ENCODE peak calls at places on chromosome 13, in four cellular contexts. One of them, this sample, is unnamed.

GRCh38 chr13:110346661-110347067 is 39.6 kb downstream of the COL4A2 start:
- DNase-seq in stimulated activated CD4-positive, alpha-beta T cell treated with anti-CD3 and anti-CD28 coated beads, Interleukin-1b, Interleukin-23, amount 100 ng/mL, for 24 hours: no peak
- DNase-seq in hypothalamus: no peak
- DNase-seq in M059J: no peak
- DNase-seq in this sample: no peak

GRCh38 chr13:33509642-33510229 is 224.2 kb upstream of the STARD13 start:
- DNase-seq in stimulated activated CD4-positive, alpha-beta T cell treated with anti-CD3 and anti-CD28 coated beads, Interleukin-1b, Interleukin-23, amount 100 ng/mL, for 24 hours: no peak
- DNase-seq in hypothalamus: no peak
- DNase-seq in M059J: peak
- DNase-seq in this sample: no peak

GRCh38 chr13:26998265-26998664 is 173.3 kb downstream of the USP12 start:
- DNase-seq in stimulated activated CD4-positive, alpha-beta T cell treated with anti-CD3 and anti-CD28 coated beads, Interleukin-1b, Interleukin-23, amount 100 ng/mL, for 24 hours: no peak
- DNase-seq in hypothalamus: no peak
- DNase-seq in M059J: no peak
- DNase-seq in this sample: no peak

GRCh38 chr13:110882228-110882627 is 32.6 kb downstream of the ANKRD10 start:
- DNase-seq in stimulated activated CD4-positive, alpha-beta T cell treated with anti-CD3 and anti-CD28 coated beads, Interleukin-1b, Interleukin-23, amount 100 ng/mL, for 24 hours: no peak
- DNase-seq in hypothalamus: no peak
- DNase-seq in M059J: no peak
- DNase-seq in this sample: no peak

GRCh38 chr13:22592515-22592914 is 588.3 kb upstream of the SGCG start:
- DNase-seq in stimulated activated CD4-positive, alpha-beta T cell treated with anti-CD3 and anti-CD28 coated beads, Interleukin-1b, Interleukin-23, amount 100 ng/mL, for 24 hours: no peak
- DNase-seq in hypothalamus: no peak
- DNase-seq in M059J: no peak
- DNase-seq in this sample: no peak

GRCh38 chr13:46172531-46172991 is 9.4 kb downstream of the LCP1 start:
- DNase-seq in stimulated activated CD4-positive, alpha-beta T cell treated with anti-CD3 and anti-CD28 coated beads, Interleukin-1b, Interleukin-23, amount 100 ng/mL, for 24 hours: no peak
- DNase-seq in hypothalamus: no peak
- DNase-seq in M059J: peak
- DNase-seq in this sample: no peak

GRCh38 chr13:50843256-50844043 is at the start of gene DLEU7:
- DNase-seq in stimulated activated CD4-positive, alpha-beta T cell treated with anti-CD3 and anti-CD28 coated beads, Interleukin-1b, Interleukin-23, amount 100 ng/mL, for 24 hours: no peak
- DNase-seq in hypothalamus: no peak
- DNase-seq in M059J: no peak
- DNase-seq in this sample: no peak

GRCh38 chr13:95494082-95494681 is 58.3 kb upstream of the CLDN10 start:
- DNase-seq in stimulated activated CD4-positive, alpha-beta T cell treated with anti-CD3 and anti-CD28 coated beads, Interleukin-1b, Interleukin-23, amount 100 ng/mL, for 24 hours: no peak
- DNase-seq in hypothalamus: no peak
- DNase-seq in M059J: peak
- DNase-seq in this sample: no peak

GRCh38 chr13:77544365-77544764 is 8.9 kb downstream of the SCEL start:
- DNase-seq in stimulated activated CD4-positive, alpha-beta T cell treated with anti-CD3 and anti-CD28 coated beads, Interleukin-1b, Interleukin-23, amount 100 ng/mL, for 24 hours: no peak
- DNase-seq in hypothalamus: peak
- DNase-seq in M059J: no peak
- DNase-seq in this sample: peak

GRCh38 chr13:18943721-18944391 is 237.8 kb downstream of the TUBA3C start:
- DNase-seq in stimulated activated CD4-positive, alpha-beta T cell treated with anti-CD3 and anti-CD28 coated beads, Interleukin-1b, Interleukin-23, amount 100 ng/mL, for 24 hours: no peak
- DNase-seq in hypothalamus: no peak
- DNase-seq in M059J: no peak
- DNase-seq in this sample: no peak

GRCh38 chr13:83325454-83325853 is 556.8 kb downstream of the SLITRK1 start:
- DNase-seq in stimulated activated CD4-positive, alpha-beta T cell treated with anti-CD3 and anti-CD28 coated beads, Interleukin-1b, Interleukin-23, amount 100 ng/mL, for 24 hours: no peak
- DNase-seq in hypothalamus: no peak
- DNase-seq in M059J: peak
- DNase-seq in this sample: no peak

GRCh38 chr13:65719831-65720230 is 1510.3 kb downstream of the PCDH9 start:
- DNase-seq in stimulated activated CD4-positive, alpha-beta T cell treated with anti-CD3 and anti-CD28 coated beads, Interleukin-1b, Interleukin-23, amount 100 ng/mL, for 24 hours: no peak
- DNase-seq in hypothalamus: no peak
- DNase-seq in M059J: no peak
- DNase-seq in this sample: no peak

GRCh38 chr13:31940076-31940475 is 91.5 kb upstream of the FRY start:
- DNase-seq in stimulated activated CD4-positive, alpha-beta T cell treated with anti-CD3 and anti-CD28 coated beads, Interleukin-1b, Interleukin-23, amount 100 ng/mL, for 24 hours: no peak
- DNase-seq in hypothalamus: no peak
- DNase-seq in M059J: no peak
- DNase-seq in this sample: no peak

GRCh38 chr13:113406321-113407102 is 42.6 kb upstream of the GRTP1 start:
- DNase-seq in stimulated activated CD4-positive, alpha-beta T cell treated with anti-CD3 and anti-CD28 coated beads, Interleukin-1b, Interleukin-23, amount 100 ng/mL, for 24 hours: no peak
- DNase-seq in hypothalamus: no peak
- DNase-seq in M059J: no peak
- DNase-seq in this sample: no peak